ENCODE peak calls at places on chromosome 13, in six cellular contexts. E, D, N, V, R and B are unnamed samples.

GRCh38 chr13:96898212-96898611 is 96.1 kb downstream of the OXGR1 start:
- DNase-seq in E (no peak), R (no peak), V (no peak), N (no peak), D (no peak), B (no peak)

GRCh38 chr13:39641645-39642044 is 13.8 kb upstream of the COG6 start:
- DNase-seq in E (no peak), D (no peak), V (no peak), R (no peak), N (no peak), B (no peak)

GRCh38 chr13:66159526-66159925 is 1070.6 kb downstream of the PCDH9 start:
- DNase-seq in R (no peak), N (no peak), E (no peak), V (no peak), D (no peak), B (no peak)

GRCh38 chr13:108667205-108667604 is 37.8 kb downstream of the MYO16 start:
- DNase-seq in N (no peak), E (no peak), V (no peak), R (no peak), D (no peak), B (no peak)

GRCh38 chr13:45162821-45163220 is 38.0 kb downstream of the KCTD4 start:
- DNase-seq in E (no peak), D (no peak), R (no peak), N (peak), V (peak), B (no peak)

GRCh38 chr13:34546841-34547240 is 395.2 kb upstream of the NBEA start:
- DNase-seq in E (no peak), V (no peak), N (no peak), R (no peak), D (no peak), B (no peak)

GRCh38 chr13:107883561-107884175 is 331.7 kb downstream of the LIG4 start:
- DNase-seq in N (peak), V (peak), E (no peak), D (no peak), R (no peak), B (no peak)

GRCh38 chr13:33229446-33230177 is 55.9 kb downstream of the STARD13 start:
- DNase-seq in R (no peak), E (no peak), D (no peak), N (no peak), V (no peak), B (no peak)

GRCh38 chr13:99589575-99589974 is 88.3 kb downstream of the TM9SF2 start:
- DNase-seq in N (no peak), D (no peak), R (no peak), E (no peak), V (no peak), B (no peak)

GRCh38 chr13:19601749-19602725 is 31.4 kb upstream of the MPHOSPH8 start:
- DNase-seq in V (peak), E (no peak), R (no peak), N (no peak), D (no peak), B (peak)

GRCh38 chr13:32592082-32592481 is 5.8 kb downstream of the PDS5B start:
- DNase-seq in R (no peak), E (no peak), D (no peak), V (no peak), N (no peak), B (no peak)

GRCh38 chr13:31367410-31367809 is 167.6 kb downstream of the B3GLCT start:
- DNase-seq in E (no peak), D (no peak), N (no peak), V (no peak), R (no peak), B (no peak)

GRCh38 chr13:31001647-31002046 is 69.2 kb downstream of the TEX26 start:
- DNase-seq in D (no peak), N (no peak), E (no peak), R (no peak), V (no peak), B (no peak)

GRCh38 chr13:24649685-24650038 is 30.5 kb upstream of the ATP12A start:
- DNase-seq in V (no peak), N (no peak), D (no peak), R (no peak), E (no peak), B (no peak)

GRCh38 chr13:100581030-100581429 is 7.6 kb downstream of the GGACT start:
- DNase-seq in D (no peak), E (no peak), V (no peak), R (no peak), N (no peak), B (no peak)

GRCh38 chr13:110232756-110233155 is 74.2 kb downstream of the COL4A1 start:
- DNase-seq in N (no peak), R (no peak), D (no peak), V (no peak), E (no peak), B (no peak)

GRCh38 chr13:111385182-111385857 is 64.9 kb downstream of the TEX29 start:
- DNase-seq in R (no peak), D (no peak), N (no peak), E (no peak), V (no peak), B (no peak)

GRCh38 chr13:97258801-97259200 is 36.7 kb downstream of the MBNL2 start:
- DNase-seq in E (no peak), V (peak), R (no peak), N (no peak), D (no peak), B (no peak)

DNA sequence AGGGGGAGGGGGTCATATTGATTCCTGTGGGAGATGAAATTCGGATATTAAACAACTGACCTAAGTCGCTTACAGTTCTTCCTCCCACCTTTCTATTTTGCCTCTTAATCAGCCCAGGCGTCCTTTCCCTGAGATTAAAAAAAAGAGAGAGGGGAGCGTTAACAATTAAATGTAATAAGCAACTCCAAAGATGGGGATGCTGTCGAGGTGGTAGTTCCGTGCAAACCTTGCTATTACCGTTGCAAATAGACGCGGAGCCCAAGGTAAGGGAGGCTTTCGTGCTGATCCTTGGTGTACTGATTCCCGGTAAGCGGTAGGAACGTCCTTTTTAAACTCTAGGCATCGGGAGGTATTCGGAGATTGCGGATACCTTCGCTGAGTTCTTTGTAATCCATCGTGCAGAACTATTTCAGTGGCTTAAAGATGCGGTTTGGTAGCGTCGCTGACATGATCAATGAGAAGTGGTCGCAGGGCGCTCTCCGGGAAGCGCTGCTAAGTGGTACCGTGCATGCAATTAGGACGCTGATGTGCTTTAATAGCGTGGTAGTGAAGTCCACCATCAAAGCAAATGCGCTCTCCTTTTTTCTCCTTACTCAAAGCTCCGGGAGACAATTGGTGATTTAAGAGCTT is 3.1 kb downstream of the SLITRK5 start:
- DNase-seq in E (no peak), N (no peak), V (no peak), D (peak), R (no peak), B (no peak)
- H3K4me3 ChIP-seq in E (no peak), N (no peak), V (no peak), D (peak), R (no peak), B (no peak)

GRCh38 chr13:113033498-113033897 is 64.5 kb downstream of the MCF2L start:
- DNase-seq in E (no peak), R (no peak), D (no peak), N (no peak), V (no peak), B (no peak)

GRCh38 chr13:113033054-113033453 is 64.0 kb downstream of the MCF2L start:
- DNase-seq in V (no peak), D (no peak), R (no peak), E (no peak), N (no peak), B (no peak)

GRCh38 chr13:113036401-113036800 is 67.4 kb downstream of the MCF2L start:
- DNase-seq in R (no peak), V (no peak), D (no peak), N (no peak), E (no peak), B (no peak)

GRCh38 chr13:113035209-113035800 is 66.3 kb downstream of the MCF2L start:
- DNase-seq in R (no peak), V (no peak), E (no peak), D (no peak), N (no peak), B (no peak)

GRCh38 chr13:113034451-113035208 is 65.6 kb downstream of the MCF2L start:
- DNase-seq in R (no peak), D (no peak), N (peak), V (peak), E (peak), B (no peak)
- TF ChIP-seq CTCF in R (peak), D (no peak), N (peak), V (peak), E (peak), B (no peak)

GRCh38 chr13:21150013-21150412 is 26.3 kb downstream of the SKA3 start:
- DNase-seq in R (no peak), E (no peak), N (no peak), V (no peak), D (no peak), B (no peak)
- H3K4me3 ChIP-seq in R (no peak), E (no peak), N (no peak), V (no peak), D (no peak), B (no peak)

GRCh38 chr13:112962911-112963625 is 5.9 kb upstream of the MCF2L start:
- DNase-seq in E (no peak), N (no peak), V (no peak), R (no peak), D (no peak), B (no peak)

GRCh38 chr13:112965573-112966115 is 3.4 kb upstream of the MCF2L start:
- DNase-seq in V (no peak), N (no peak), R (no peak), D (no peak), E (no peak), B (no peak)

GRCh38 chr13:112966776-112967175 is 2.2 kb upstream of the MCF2L start:
- DNase-seq in N (no peak), E (no peak), R (no peak), V (no peak), D (no peak), B (no peak)

GRCh38 chr13:112963641-112964040 is 5.4 kb upstream of the MCF2L start:
- DNase-seq in R (no peak), V (no peak), N (no peak), D (no peak), E (no peak), B (no peak)

DNA sequence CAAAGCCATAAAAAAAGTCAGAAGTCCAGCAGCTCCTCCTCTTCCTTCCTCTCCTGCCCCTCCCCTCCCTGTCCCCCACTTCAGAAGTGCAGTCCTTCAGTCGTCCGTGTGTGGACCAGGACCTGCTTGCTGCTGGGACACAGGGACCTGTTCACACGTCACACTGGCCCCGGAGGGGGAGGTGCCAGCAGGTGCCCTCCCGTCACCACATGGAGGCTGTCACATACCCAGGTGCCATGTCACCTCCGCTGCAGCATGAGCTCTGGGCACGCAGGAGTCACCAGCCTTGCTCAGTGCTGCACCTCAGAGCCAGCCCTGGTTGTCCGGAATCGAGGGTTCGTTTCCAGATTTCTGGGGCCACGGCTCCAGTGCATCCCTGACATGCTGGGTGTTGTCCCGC is 3.9 kb upstream of the MCF2L start:
- DNase-seq in E (no peak), D (no peak), N (no peak), R (peak), V (no peak), B (no peak)
- TF ChIP-seq CTCF in E (no peak), D (no peak), N (no peak), R (no peak), V (no peak), B (no peak)

DNA sequence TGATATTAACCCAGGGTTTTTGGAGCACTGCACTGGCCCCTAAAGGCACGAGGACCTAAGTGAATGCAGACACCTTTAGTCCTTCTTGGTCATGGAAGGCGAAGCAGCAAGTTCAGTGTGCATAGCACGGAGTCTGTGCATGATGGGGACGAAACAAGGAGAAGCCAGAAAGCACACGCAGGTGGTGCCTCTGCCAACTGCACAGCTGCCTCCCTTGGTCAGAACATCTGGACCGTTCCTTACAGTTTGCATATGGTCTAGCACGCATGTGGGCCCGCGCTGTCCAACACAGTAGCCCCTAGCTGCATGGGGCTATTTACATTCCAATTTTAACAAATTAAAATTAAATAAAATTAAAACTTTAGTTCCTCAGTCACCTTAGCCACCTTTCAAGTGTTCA is 44.0 kb downstream of the FLT3 start:
- DNase-seq in V (no peak), N (no peak), R (no peak), D (no peak), E (no peak), B (no peak)
- H3K4me3 ChIP-seq in V (no peak), N (no peak), R (no peak), D (no peak), E (no peak), B (no peak)